ENCODE peak calls at places on chromosomes 3 and 15, in seven cellular contexts. L is epithelial cell of esophagus, F is tibial artery, Y is AG04450, S is DND-41, U is stomach, R is lung. Q is an unnamed sample.

GRCh38 chr15:96358006-96358794 is 27.7 kb downstream of the NR2F2 start:
- DNase-seq in L (peak), F (no peak), Y (no peak), S (no peak), U (no peak), R (no peak), Q (no peak)

GRCh38 chr15:31733424-31733823 is 296.9 kb upstream of the CHRNA7 start:
- DNase-seq in L (no peak), F (no peak), Y (no peak), S (no peak), U (no peak), R (no peak), Q (no peak)

GRCh38 chr3:147614210-147614609 is 205.0 kb downstream of the ZIC1 start:
- DNase-seq in L (no peak), F (no peak), Y (no peak), S (no peak), U (no peak), R (no peak), Q (peak)

GRCh38 chr3:11465744-11466611 is 177.7 kb downstream of the VGLL4 start:
- DNase-seq in L (peak), F (peak), Y (no peak), S (no peak), U (no peak), R (no peak), Q (peak)

GRCh38 chr3:196997311-196997710 is 28.7 kb upstream of the PIGZ start:
- DNase-seq in L (no peak), F (no peak), Y (no peak), S (no peak), U (no peak), R (no peak), Q (no peak)

GRCh38 chr15:52567886-52568568 is 803 bp downstream of the ARPP19 start:
- DNase-seq in L (peak), F (no peak), Y (no peak), S (peak), U (peak), R (peak), Q (peak)

GRCh38 chr3:194276768-194277546 is 74.2 kb downstream of the CPN2 start:
- DNase-seq in L (no peak), F (peak), Y (no peak), S (no peak), U (no peak), R (no peak), Q (peak)

GRCh38 chr15:29873942-29874341 is 51.7 kb upstream of the TJP1 start:
- DNase-seq in L (no peak), F (no peak), Y (no peak), S (no peak), U (no peak), R (no peak), Q (no peak)

GRCh38 chr3:136247855-136248254 is 2.3 kb upstream of the PCCB start:
- DNase-seq in L (no peak), F (no peak), Y (no peak), S (no peak), U (no peak), R (no peak), Q (no peak)

GRCh38 chr15:36755341-36755740 is 175.9 kb downstream of the CDIN1 start:
- DNase-seq in L (peak), F (no peak), Y (no peak), S (no peak), U (no peak), R (no peak), Q (no peak)

GRCh38 chr3:157159037-157159761 is 748 bp downstream of the CCNL1 start:
- DNase-seq in L (peak), F (peak), Y (no peak), S (peak), U (peak), R (peak), Q (peak)

GRCh38 chr15:67196672-67197363 is 57.6 kb downstream of the AAGAB start:
- DNase-seq in L (peak), F (no peak), Y (peak), S (no peak), U (no peak), R (no peak), Q (peak)

GRCh38 chr3:107988464-107989156 is 102.2 kb downstream of the CD47 start:
- DNase-seq in L (peak), F (peak), Y (no peak), S (no peak), U (peak), R (peak), Q (peak)

GRCh38 chr15:36757189-36757814 is 177.9 kb downstream of the CDIN1 start:
- DNase-seq in L (peak), F (no peak), Y (no peak), S (no peak), U (no peak), R (no peak), Q (no peak)

GRCh38 chr3:134645515-134645914 is 5.3 kb downstream of the KY start:
- DNase-seq in L (no peak), F (no peak), Y (no peak), S (no peak), U (no peak), R (no peak), Q (no peak)

GRCh38 chr3:133987136-133987535 is 42.6 kb downstream of the SLCO2A1 start:
- DNase-seq in L (no peak), F (no peak), Y (no peak), S (no peak), U (no peak), R (no peak), Q (no peak)

GRCh38 chr3:195097331-195098255 is 173.4 kb downstream of the XXYLT1 start:
- DNase-seq in L (peak), F (no peak), Y (no peak), S (no peak), U (no peak), R (no peak), Q (no peak)

GRCh38 chr3:119184808-119185690 is 11.7 kb downstream of the UPK1B start:
- DNase-seq in L (peak), F (no peak), Y (peak), S (no peak), U (no peak), R (no peak), Q (peak)

GRCh38 chr15:69317392-69317841 is 18.7 kb downstream of the PAQR5 start:
- DNase-seq in L (no peak), F (no peak), Y (no peak), S (no peak), U (no peak), R (no peak), Q (no peak)

GRCh38 chr15:77335298-77335697 is 84.6 kb downstream of the PEAK1 start:
- DNase-seq in L (peak), F (peak), Y (no peak), S (no peak), U (no peak), R (no peak), Q (no peak)

GRCh38 chr3:113736548-113737089 is 9.4 kb downstream of the NAA50 start:
- DNase-seq in L (peak), F (no peak), Y (peak), S (peak), U (no peak), R (no peak), Q (peak)

GRCh38 chr3:43755511-43756200 is 64.9 kb downstream of the ABHD5 start:
- DNase-seq in L (no peak), F (no peak), Y (no peak), S (no peak), U (no peak), R (no peak), Q (no peak)

GRCh38 chr3:72587282-72587681 is 261.0 kb downstream of the SHQ1 start:
- DNase-seq in L (no peak), F (no peak), Y (no peak), S (no peak), U (no peak), R (no peak), Q (no peak)

GRCh38 chr3:11591006-11591360 is 52.7 kb downstream of the VGLL4 start:
- DNase-seq in L (no peak), F (no peak), Y (no peak), S (no peak), U (no peak), R (no peak), Q (peak)

GRCh38 chr3:61771976-61772375 is 210.6 kb downstream of the PTPRG start:
- DNase-seq in L (no peak), F (no peak), Y (no peak), S (no peak), U (no peak), R (no peak), Q (no peak)

GRCh38 chr3:50630916-50631315 is 14.0 kb downstream of the MAPKAPK3 start:
- DNase-seq in L (no peak), F (no peak), Y (no peak), S (no peak), U (no peak), R (no peak), Q (no peak)

DNA sequence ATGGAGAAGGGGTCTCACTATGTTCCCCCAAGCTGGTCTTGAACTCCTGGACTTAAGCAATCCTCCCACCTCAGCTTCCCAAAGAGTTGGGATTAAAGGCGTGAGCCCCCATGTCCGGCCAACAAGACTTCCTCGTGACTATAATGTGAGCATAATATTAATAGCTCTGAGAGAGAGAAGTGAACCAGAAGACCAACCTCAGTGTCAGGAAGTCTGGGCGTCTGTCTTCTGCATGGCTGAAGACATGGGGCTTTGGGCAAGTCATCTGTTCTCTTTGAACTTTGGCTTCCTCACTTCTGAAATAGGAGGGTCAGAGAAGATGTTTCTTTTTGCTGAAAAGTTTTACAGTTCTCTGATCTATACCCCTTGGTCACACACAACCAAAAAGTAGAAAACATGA is 92.1 kb downstream of the SLC49A4 start:
- DNase-seq in L (no peak), F (no peak), Y (no peak), S (no peak), U (no peak), R (no peak), Q (no peak)
- TF ChIP-seq CTCF in L (no peak), F (no peak), Y (no peak), S (no peak), U (no peak), R (no peak), Q (no peak)

GRCh38 chr3:52216585-52217408 is 8.6 kb downstream of the TLR9 start:
- DNase-seq in L (peak), F (peak), Y (peak), S (peak), U (peak), R (peak), Q (peak)

GRCh38 chr3:52218953-52219650 is 6.3 kb downstream of the TLR9 start:
- DNase-seq in L (peak), F (no peak), Y (no peak), S (no peak), U (peak), R (no peak), Q (no peak)

GRCh38 chr3:52218026-52218425 is 7.4 kb downstream of the TLR9 start:
- DNase-seq in L (no peak), F (no peak), Y (no peak), S (no peak), U (no peak), R (no peak), Q (no peak)

GRCh38 chr3:52218454-52218853 is 7.0 kb downstream of the TLR9 start:
- DNase-seq in L (no peak), F (no peak), Y (no peak), S (peak), U (no peak), R (no peak), Q (no peak)

GRCh38 chr3:52217409-52217805 is 8.0 kb downstream of the TLR9 start:
- DNase-seq in L (no peak), F (no peak), Y (no peak), S (no peak), U (no peak), R (no peak), Q (no peak)
- H3K4me3 ChIP-seq in L (no peak), F (no peak), Y (no peak), S (no peak), U (no peak), R (no peak), Q (no peak)

DNA sequence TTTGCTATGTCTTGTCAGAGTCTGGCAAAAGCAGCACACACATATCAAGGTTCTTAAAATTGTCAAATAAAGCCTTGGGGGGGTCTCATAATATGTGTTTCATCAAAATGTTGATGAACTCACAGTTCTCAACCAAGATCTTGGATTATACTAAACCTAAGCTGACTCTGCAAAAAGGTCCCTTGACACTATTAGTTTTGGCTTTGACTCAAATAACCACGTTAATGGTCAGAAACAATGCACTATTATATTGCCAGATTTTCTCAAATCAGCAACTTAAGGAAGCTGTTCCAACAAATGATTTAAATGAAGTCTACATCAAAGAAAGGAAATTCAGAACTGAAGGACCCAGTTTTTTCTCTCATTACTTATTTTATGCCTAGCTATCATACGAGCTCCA is 1063.9 kb downstream of the ROBO1 start:
- DNase-seq in L (no peak), F (no peak), Y (no peak), S (no peak), U (no peak), R (no peak), Q (no peak)
- TF ChIP-seq CTCF in L (no peak), F (no peak), Y (no peak), S (no peak), U (no peak), R (no peak), Q (no peak)

GRCh38 chr3:17749281-17749680 is 6.8 kb upstream of the TBC1D5 start:
- DNase-seq in L (no peak), F (no peak), Y (no peak), S (no peak), U (no peak), R (no peak), Q (no peak)

GRCh38 chr3:17747184-17747889 is 4.9 kb upstream of the TBC1D5 start:
- DNase-seq in L (no peak), F (no peak), Y (no peak), S (no peak), U (no peak), R (no peak), Q (no peak)

GRCh38 chr3:17745894-17746293 is 3.5 kb upstream of the TBC1D5 start:
- DNase-seq in L (no peak), F (no peak), Y (no peak), S (no peak), U (no peak), R (no peak), Q (no peak)

GRCh38 chr3:17749705-17750293 is 7.4 kb upstream of the TBC1D5 start:
- DNase-seq in L (no peak), F (no peak), Y (no peak), S (no peak), U (no peak), R (no peak), Q (no peak)

GRCh38 chr3:17747890-17748247 is 5.4 kb upstream of the TBC1D5 start:
- DNase-seq in L (no peak), F (no peak), Y (no peak), S (no peak), U (no peak), R (no peak), Q (no peak)
- H3K4me3 ChIP-seq in L (no peak), F (no peak), Y (no peak), S (no peak), U (no peak), R (no peak), Q (no peak)

Q was measured in AG10803.